ENCODE peak calls at places on chromosomes 1 and 21, in eight cellular contexts. One of them, this sample, is unnamed.
A peak's percentile ranks its signal among the peaks of the same experiment; 100 is the strongest.

GRCh38 chr1:81681104-81681503 is 119.6 kb upstream of the ADGRL2 start:
- DNase-seq in CD8-positive, alpha-beta memory T cell: no peak
- DNase-seq in uterus: no peak
- DNase-seq in aorta: no peak
- DNase-seq in A549: no peak
- DNase-seq in left ventricle myocardium inferior: no peak
- DNase-seq in Panc1: no peak
- DNase-seq in esophagus muscularis mucosa: no peak
- DNase-seq in this sample: no peak

GRCh38 chr1:159421821-159422220 is 10.2 kb upstream of the OR10J4 start:
- DNase-seq in CD8-positive, alpha-beta memory T cell: no peak
- DNase-seq in uterus: no peak
- DNase-seq in aorta: no peak
- DNase-seq in A549: no peak
- DNase-seq in left ventricle myocardium inferior: no peak
- DNase-seq in Panc1: no peak
- DNase-seq in esophagus muscularis mucosa: no peak
- DNase-seq in this sample: no peak

GRCh38 chr1:165069829-165070228 is 286.7 kb downstream of the LMX1A start:
- DNase-seq in CD8-positive, alpha-beta memory T cell: no peak
- DNase-seq in uterus: no peak
- DNase-seq in aorta: no peak
- DNase-seq in A549: no peak
- DNase-seq in left ventricle myocardium inferior: no peak
- DNase-seq in Panc1: no peak
- DNase-seq in esophagus muscularis mucosa: no peak
- DNase-seq in this sample: no peak

GRCh38 chr1:228274452-228275153 is 66.8 kb downstream of the OBSCN start:
- DNase-seq in CD8-positive, alpha-beta memory T cell: no peak
- DNase-seq in uterus: peak; percentile 13
- DNase-seq in aorta: no peak
- DNase-seq in A549: no peak
- DNase-seq in left ventricle myocardium inferior: no peak
- DNase-seq in Panc1: no peak
- DNase-seq in esophagus muscularis mucosa: no peak
- DNase-seq in this sample: no peak

GRCh38 chr1:214280386-214281029 is 451 bp upstream of the SMYD2 start:
- DNase-seq in CD8-positive, alpha-beta memory T cell: no peak
- DNase-seq in uterus: peak; percentile 21
- DNase-seq in aorta: peak; percentile 54
- DNase-seq in A549: peak; percentile 54
- DNase-seq in left ventricle myocardium inferior: peak; percentile 29
- DNase-seq in Panc1: no peak
- DNase-seq in esophagus muscularis mucosa: no peak
- DNase-seq in this sample: peak; percentile 27

GRCh38 chr1:202585591-202585934 is 124.7 kb downstream of the SYT2 start:
- DNase-seq in CD8-positive, alpha-beta memory T cell: no peak
- DNase-seq in uterus: no peak
- DNase-seq in aorta: no peak
- DNase-seq in A549: no peak
- DNase-seq in left ventricle myocardium inferior: no peak
- DNase-seq in Panc1: no peak
- DNase-seq in esophagus muscularis mucosa: no peak
- DNase-seq in this sample: no peak

GRCh38 chr21:22468893-22469292 is 1470.7 kb downstream of the NCAM2 start:
- DNase-seq in CD8-positive, alpha-beta memory T cell: no peak
- DNase-seq in uterus: no peak
- DNase-seq in aorta: no peak
- DNase-seq in A549: no peak
- DNase-seq in left ventricle myocardium inferior: no peak
- DNase-seq in Panc1: no peak
- DNase-seq in esophagus muscularis mucosa: no peak
- DNase-seq in this sample: no peak

GRCh38 chr1:167130782-167131520 is 37.1 kb downstream of the STYXL2 start:
- DNase-seq in CD8-positive, alpha-beta memory T cell: no peak
- DNase-seq in uterus: no peak
- DNase-seq in aorta: no peak
- DNase-seq in A549: no peak
- DNase-seq in left ventricle myocardium inferior: no peak
- DNase-seq in Panc1: no peak
- DNase-seq in esophagus muscularis mucosa: peak; percentile 21
- DNase-seq in this sample: no peak

GRCh38 chr1:210301254-210301955 is 27.3 kb upstream of the HHAT start:
- DNase-seq in CD8-positive, alpha-beta memory T cell: no peak
- DNase-seq in uterus: no peak
- DNase-seq in aorta: no peak
- DNase-seq in A549: no peak
- DNase-seq in left ventricle myocardium inferior: no peak
- DNase-seq in Panc1: no peak
- DNase-seq in esophagus muscularis mucosa: no peak
- DNase-seq in this sample: no peak

GRCh38 chr1:36782785-36783184 is 251.5 kb downstream of the GRIK3 start:
- DNase-seq in CD8-positive, alpha-beta memory T cell: no peak
- DNase-seq in uterus: no peak
- DNase-seq in aorta: no peak
- DNase-seq in A549: no peak
- DNase-seq in left ventricle myocardium inferior: no peak
- DNase-seq in Panc1: no peak
- DNase-seq in esophagus muscularis mucosa: no peak
- DNase-seq in this sample: no peak

GRCh38 chr1:222045236-222045635 is 303.3 kb upstream of the DUSP10 start:
- DNase-seq in CD8-positive, alpha-beta memory T cell: no peak
- DNase-seq in uterus: no peak
- DNase-seq in aorta: no peak
- DNase-seq in A549: no peak
- DNase-seq in left ventricle myocardium inferior: no peak
- DNase-seq in Panc1: no peak
- DNase-seq in esophagus muscularis mucosa: no peak
- DNase-seq in this sample: no peak

GRCh38 chr1:58888776-58889341 is 105.0 kb upstream of the JUN start:
- DNase-seq in CD8-positive, alpha-beta memory T cell: no peak
- DNase-seq in uterus: no peak
- DNase-seq in aorta: no peak
- DNase-seq in A549: no peak
- DNase-seq in left ventricle myocardium inferior: no peak
- DNase-seq in Panc1: no peak
- DNase-seq in esophagus muscularis mucosa: no peak
- DNase-seq in this sample: no peak

GRCh38 chr1:165423181-165423580 is 21.7 kb downstream of the RXRG start:
- DNase-seq in CD8-positive, alpha-beta memory T cell: no peak
- DNase-seq in uterus: no peak
- DNase-seq in aorta: no peak
- DNase-seq in A549: no peak
- DNase-seq in left ventricle myocardium inferior: no peak
- DNase-seq in Panc1: no peak
- DNase-seq in esophagus muscularis mucosa: no peak
- DNase-seq in this sample: no peak

GRCh38 chr1:20660363-20661234 is 570 bp downstream of the DDOST start:
- DNase-seq in CD8-positive, alpha-beta memory T cell: peak; percentile 10
- DNase-seq in uterus: no peak
- DNase-seq in aorta: no peak
- DNase-seq in A549: no peak
- DNase-seq in left ventricle myocardium inferior: no peak
- DNase-seq in Panc1: no peak
- DNase-seq in esophagus muscularis mucosa: no peak
- DNase-seq in this sample: no peak

GRCh38 chr1:154866995-154867795 is 2.9 kb downstream of the KCNN3 start:
- DNase-seq in CD8-positive, alpha-beta memory T cell: no peak
- DNase-seq in uterus: peak; percentile 70
- DNase-seq in aorta: peak; percentile 52
- DNase-seq in A549: no peak
- DNase-seq in left ventricle myocardium inferior: no peak
- DNase-seq in Panc1: no peak
- DNase-seq in esophagus muscularis mucosa: no peak
- DNase-seq in this sample: no peak

GRCh38 chr1:59169703-59170102 is 127.2 kb upstream of the FGGY start:
- DNase-seq in CD8-positive, alpha-beta memory T cell: no peak
- DNase-seq in uterus: no peak
- DNase-seq in aorta: no peak
- DNase-seq in A549: no peak
- DNase-seq in left ventricle myocardium inferior: no peak
- DNase-seq in Panc1: no peak
- DNase-seq in esophagus muscularis mucosa: peak; percentile 34
- DNase-seq in this sample: no peak

GRCh38 chr1:183604048-183604808 is 14.0 kb upstream of the NCF2 start:
- DNase-seq in CD8-positive, alpha-beta memory T cell: no peak
- DNase-seq in uterus: no peak
- DNase-seq in aorta: peak; percentile 65
- DNase-seq in A549: no peak
- DNase-seq in left ventricle myocardium inferior: no peak
- DNase-seq in Panc1: no peak
- DNase-seq in esophagus muscularis mucosa: no peak
- DNase-seq in this sample: no peak

GRCh38 chr1:4062560-4062959 is 162.5 kb upstream of the C1orf174 start:
- DNase-seq in CD8-positive, alpha-beta memory T cell: no peak
- DNase-seq in uterus: no peak
- DNase-seq in aorta: no peak
- DNase-seq in A549: no peak
- DNase-seq in left ventricle myocardium inferior: no peak
- DNase-seq in Panc1: no peak
- DNase-seq in esophagus muscularis mucosa: no peak
- DNase-seq in this sample: no peak

GRCh38 chr1:4060850-4061249 is 160.8 kb upstream of the C1orf174 start:
- DNase-seq in CD8-positive, alpha-beta memory T cell: no peak
- DNase-seq in uterus: no peak
- DNase-seq in aorta: no peak
- DNase-seq in A549: peak; percentile 8
- DNase-seq in left ventricle myocardium inferior: no peak
- DNase-seq in Panc1: no peak
- DNase-seq in esophagus muscularis mucosa: no peak
- DNase-seq in this sample: no peak

GRCh38 chr1:4061521-4062031 is 161.5 kb upstream of the C1orf174 start:
- DNase-seq in CD8-positive, alpha-beta memory T cell: no peak
- DNase-seq in uterus: no peak
- DNase-seq in aorta: no peak
- DNase-seq in A549: no peak
- DNase-seq in left ventricle myocardium inferior: no peak
- DNase-seq in Panc1: no peak
- DNase-seq in esophagus muscularis mucosa: no peak
- DNase-seq in this sample: no peak

GRCh38 chr1:4062992-4063391 is 162.9 kb upstream of the C1orf174 start:
- DNase-seq in CD8-positive, alpha-beta memory T cell: no peak
- DNase-seq in uterus: no peak
- DNase-seq in aorta: no peak
- DNase-seq in A549: no peak
- DNase-seq in left ventricle myocardium inferior: no peak
- DNase-seq in Panc1: no peak
- DNase-seq in esophagus muscularis mucosa: no peak
- DNase-seq in this sample: no peak

DNA sequence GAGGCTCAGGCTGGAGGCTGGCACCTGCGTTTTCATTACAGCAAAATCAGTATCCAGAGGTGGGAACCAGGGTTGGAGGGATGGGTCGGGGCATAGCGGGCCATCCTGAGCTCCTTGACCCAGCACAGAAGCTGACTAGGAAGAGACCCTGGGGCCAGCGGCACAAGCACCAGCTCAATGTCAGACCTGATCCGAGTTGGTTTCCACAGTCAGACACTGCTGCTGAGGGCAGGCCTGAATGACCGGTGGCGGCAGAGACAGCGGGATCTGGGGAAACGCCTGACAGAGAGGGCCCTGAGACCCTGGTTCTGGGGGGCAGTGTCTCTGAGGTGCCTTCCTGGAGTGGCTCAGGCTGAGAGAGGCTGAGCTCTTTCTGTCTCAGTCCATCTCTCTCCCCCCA is 162.0 kb upstream of the C1orf174 start:
- DNase-seq in CD8-positive, alpha-beta memory T cell: no peak
- DNase-seq in uterus: no peak
- DNase-seq in aorta: no peak
- DNase-seq in A549: no peak
- DNase-seq in left ventricle myocardium inferior: no peak
- DNase-seq in Panc1: no peak
- DNase-seq in esophagus muscularis mucosa: no peak
- DNase-seq in this sample: no peak
- H3K27ac ChIP-seq in CD8-positive, alpha-beta memory T cell: no peak overlapping the region
- H3K27ac ChIP-seq in uterus: no peak overlapping the region
- H3K27ac ChIP-seq in aorta: no peak overlapping the region
- H3K27ac ChIP-seq in A549: no peak overlapping the region
- H3K27ac ChIP-seq in left ventricle myocardium inferior: no peak overlapping the region
- H3K27ac ChIP-seq in Panc1: no peak overlapping the region
- H3K27ac ChIP-seq in esophagus muscularis mucosa: no peak overlapping the region
- H3K27ac ChIP-seq in this sample: no peak overlapping the region

DNA sequence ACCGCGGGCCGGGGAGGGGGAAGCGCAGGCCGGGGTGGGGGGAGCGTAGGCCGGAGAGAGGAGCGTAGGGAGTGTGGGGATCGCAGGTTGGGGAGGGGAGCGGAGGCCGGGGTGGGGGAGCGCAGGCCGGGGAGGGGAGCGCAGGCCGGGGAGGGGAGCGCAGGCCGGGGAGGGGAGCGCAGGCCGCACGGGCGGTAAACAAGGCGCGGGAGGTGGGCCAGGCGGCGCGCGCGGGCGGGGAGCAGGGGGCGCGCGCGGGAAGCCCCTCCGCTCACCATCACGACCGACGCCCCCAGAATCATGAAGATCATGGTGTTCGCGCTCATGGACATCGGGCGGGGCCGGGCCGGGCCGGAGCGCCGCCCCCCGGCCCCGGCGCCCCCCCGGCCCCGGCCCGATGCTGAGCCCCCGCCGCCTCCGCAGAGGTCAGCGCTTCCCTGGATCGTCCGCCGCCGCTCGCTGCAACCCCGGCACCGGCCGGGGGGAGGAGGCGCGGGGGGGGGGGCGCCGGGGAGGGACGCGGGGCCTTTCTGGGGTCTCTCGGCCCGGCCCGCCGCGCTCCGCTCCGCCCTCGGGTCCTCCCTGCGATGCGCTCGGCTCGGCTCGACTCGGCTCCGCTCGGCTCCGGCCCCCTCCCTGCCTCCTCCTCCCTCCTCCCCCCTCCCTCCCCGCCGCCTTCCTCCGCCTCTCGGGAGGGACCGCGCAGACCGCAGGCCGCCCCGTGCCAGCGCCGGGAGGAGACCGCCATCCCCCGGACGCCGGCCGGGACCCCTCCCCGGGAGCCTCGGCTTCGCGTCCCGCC is at the start of gene TMEM240:
- DNase-seq in CD8-positive, alpha-beta memory T cell: peak; percentile 13
- DNase-seq in uterus: peak; percentile 82
- DNase-seq in aorta: peak; percentile 88
- DNase-seq in A549: no peak
- DNase-seq in left ventricle myocardium inferior: peak; percentile 86
- DNase-seq in Panc1: no peak
- DNase-seq in esophagus muscularis mucosa: peak; percentile 93
- DNase-seq in this sample: peak; percentile 62
- H3K4me3 ChIP-seq in CD8-positive, alpha-beta memory T cell: no peak within 1 kb of the TSS
- H3K4me3 ChIP-seq in uterus: peak within 1 kb of the TSS; percentile 52
- H3K4me3 ChIP-seq in aorta: peak within 1 kb of the TSS; percentile 64
- H3K4me3 ChIP-seq in A549: no peak within 1 kb of the TSS
- H3K4me3 ChIP-seq in left ventricle myocardium inferior: peak within 1 kb of the TSS; percentile 73
- H3K4me3 ChIP-seq in Panc1: no peak within 1 kb of the TSS
- H3K4me3 ChIP-seq in esophagus muscularis mucosa: peak within 1 kb of the TSS; percentile 83
- H3K4me3 ChIP-seq in this sample: peak within 1 kb of the TSS; percentile 43

GRCh38 chr1:8629241-8630091 is 188.0 kb downstream of the RERE start:
- DNase-seq in CD8-positive, alpha-beta memory T cell: no peak
- DNase-seq in uterus: no peak
- DNase-seq in aorta: no peak
- DNase-seq in A549: no peak
- DNase-seq in left ventricle myocardium inferior: no peak
- DNase-seq in Panc1: no peak
- DNase-seq in esophagus muscularis mucosa: no peak
- DNase-seq in this sample: no peak
- H3K27ac ChIP-seq in CD8-positive, alpha-beta memory T cell: no peak overlapping the region
- H3K27ac ChIP-seq in uterus: peak overlapping the region; percentile 23
- H3K27ac ChIP-seq in aorta: no peak overlapping the region
- H3K27ac ChIP-seq in A549: no peak overlapping the region
- H3K27ac ChIP-seq in left ventricle myocardium inferior: peak overlapping the region; percentile 57
- H3K27ac ChIP-seq in Panc1: no peak overlapping the region
- H3K27ac ChIP-seq in esophagus muscularis mucosa: no peak overlapping the region
- H3K27ac ChIP-seq in this sample: peak overlapping the region; percentile 6

GRCh38 chr1:47435506-47436303 is 2.1 kb upstream of the FOXD2 start:
- DNase-seq in CD8-positive, alpha-beta memory T cell: no peak
- DNase-seq in uterus: no peak
- DNase-seq in aorta: no peak
- DNase-seq in A549: no peak
- DNase-seq in left ventricle myocardium inferior: no peak
- DNase-seq in Panc1: no peak
- DNase-seq in esophagus muscularis mucosa: no peak
- DNase-seq in this sample: no peak
- H3K4me3 ChIP-seq in CD8-positive, alpha-beta memory T cell: no peak overlapping the region
- H3K4me3 ChIP-seq in uterus: no peak overlapping the region
- H3K4me3 ChIP-seq in aorta: no peak overlapping the region
- H3K4me3 ChIP-seq in A549: peak overlapping the region; percentile 96
- H3K4me3 ChIP-seq in left ventricle myocardium inferior: no peak overlapping the region
- H3K4me3 ChIP-seq in Panc1: peak overlapping the region; percentile 89
- H3K4me3 ChIP-seq in esophagus muscularis mucosa: no peak overlapping the region
- H3K4me3 ChIP-seq in this sample: no peak overlapping the region